ENCODE peak calls at places on chromosomes 11 and 22, in four cellular contexts. Y is WTC11, K is K562, Q is GM12878. F is an unnamed sample.

GRCh38 chr11:31793264-31793663 is 17.9 kb downstream of the PAX6 start:
- DNase-seq in Y (no peak), Q (no peak), K (no peak), F (no peak)

GRCh38 chr11:16226245-16226644 is 130.1 kb downstream of the SOX6 start:
- DNase-seq in Y (no peak), Q (no peak), K (no peak), F (peak; percentile 56)

GRCh38 chr22:26579331-26579886 is 10.5 kb downstream of the TPST2 start:
- DNase-seq in Q (peak; percentile 30), Y (no peak), K (no peak), F (no peak)

GRCh38 chr22:50206599-50206998 is 5.8 kb downstream of the SELENOO start:
- DNase-seq in Q (no peak), K (peak; percentile 44), Y (peak; percentile 78), F (peak; percentile 35)

GRCh38 chr11:8309862-8310261 is 46.2 kb upstream of the LMO1 start:
- DNase-seq in Q (no peak), Y (no peak), K (no peak), F (no peak)

GRCh38 chr11:115590254-115590653 is 86.0 kb upstream of the CADM1 start:
- DNase-seq in K (no peak), Q (no peak), Y (no peak), F (no peak)

GRCh38 chr11:123103326-123103980 is 41.5 kb upstream of the HSPA8 start:
- DNase-seq in K (peak; percentile 33), Q (no peak), Y (peak; percentile 22), F (peak; percentile 18)

GRCh38 chr11:43558056-43558455 is 122.5 kb upstream of the HSD17B12 start:
- DNase-seq in Y (no peak), K (no peak), Q (no peak), F (no peak)

GRCh38 chr11:94149435-94149834 is 20.8 kb downstream of the PANX1 start:
- DNase-seq in Q (no peak), Y (no peak), K (no peak), F (no peak)

GRCh38 chr22:43319661-43320486 is 23.3 kb downstream of the SCUBE1 start:
- DNase-seq in Y (no peak), K (no peak), Q (no peak), F (no peak)

GRCh38 chr22:20131593-20131855 is at the start of gene ZDHHC8:
- DNase-seq in K (peak; percentile 97), Y (no peak), Q (no peak), F (no peak)

GRCh38 chr22:38710866-38711265 is 5.1 kb downstream of the GTPBP1 start:
- DNase-seq in Q (no peak), K (no peak), Y (no peak), F (no peak)

GRCh38 chr11:60589611-60590010 is 74.4 kb downstream of the MS4A13 start:
- DNase-seq in Y (no peak), Q (no peak), K (no peak), F (no peak)

GRCh38 chr22:29213481-29213880 is 7.8 kb downstream of the EMID1 start:
- DNase-seq in K (no peak), Y (no peak), Q (no peak), F (no peak)

GRCh38 chr22:26587991-26588613 is 1.8 kb downstream of the TPST2 start:
- DNase-seq in K (no peak), Y (no peak), Q (no peak), F (no peak)

GRCh38 chr11:8219257-8220021 is 44.2 kb downstream of the LMO1 start:
- DNase-seq in Y (peak; percentile 75), Q (no peak), K (peak; percentile 76), F (peak; percentile 39)

GRCh38 chr22:44133901-44134511 is 46.7 kb upstream of the PARVG start:
- DNase-seq in Y (no peak), Q (no peak), K (no peak), F (no peak)

GRCh38 chr11:17188675-17189074 is 19.1 kb downstream of the PIK3C2A start:
- DNase-seq in Y (peak; percentile 17), K (no peak), Q (no peak), F (no peak)

GRCh38 chr11:39461065-39461464 is 1998.4 kb downstream of the LRRC4C start:
- DNase-seq in Q (no peak), Y (no peak), K (no peak), F (no peak)

GRCh38 chr11:122042981-122043380 is 73.0 kb downstream of the BLID start:
- DNase-seq in K (no peak), Q (no peak), Y (no peak), F (no peak)

GRCh38 chr11:45643585-45643984 is 21.8 kb downstream of the CHST1 start:
- DNase-seq in Y (no peak), Q (no peak), K (no peak), F (no peak)

GRCh38 chr11:69374110-69374981 is 80.4 kb downstream of the MYEOV start:
- DNase-seq in Q (no peak), Y (no peak), K (no peak), F (no peak)

GRCh38 chr11:113529606-113530005 is 54.4 kb upstream of the DRD2 start:
- DNase-seq in K (no peak), Q (no peak), Y (no peak), F (no peak)

GRCh38 chr11:46234261-46234660 is 43.2 kb upstream of the CREB3L1 start:
- DNase-seq in Q (no peak), K (no peak), Y (no peak), F (no peak)

GRCh38 chr22:26139320-26139719 is 29.9 kb upstream of the SEZ6L start:
- DNase-seq in Y (no peak), K (no peak), Q (no peak), F (no peak)

GRCh38 chr11:16126361-16126760 is 230.0 kb downstream of the SOX6 start:
- DNase-seq in Q (no peak), Y (no peak), K (no peak), F (peak; percentile 82)

GRCh38 chr11:43632171-43632570 is 48.4 kb upstream of the HSD17B12 start:
- DNase-seq in Y (no peak), K (no peak), Q (no peak), F (no peak)

GRCh38 chr11:69598147-69598546 is 42.8 kb upstream of the CCND1 start:
- DNase-seq in K (no peak), Y (no peak), Q (no peak), F (no peak)

DNA sequence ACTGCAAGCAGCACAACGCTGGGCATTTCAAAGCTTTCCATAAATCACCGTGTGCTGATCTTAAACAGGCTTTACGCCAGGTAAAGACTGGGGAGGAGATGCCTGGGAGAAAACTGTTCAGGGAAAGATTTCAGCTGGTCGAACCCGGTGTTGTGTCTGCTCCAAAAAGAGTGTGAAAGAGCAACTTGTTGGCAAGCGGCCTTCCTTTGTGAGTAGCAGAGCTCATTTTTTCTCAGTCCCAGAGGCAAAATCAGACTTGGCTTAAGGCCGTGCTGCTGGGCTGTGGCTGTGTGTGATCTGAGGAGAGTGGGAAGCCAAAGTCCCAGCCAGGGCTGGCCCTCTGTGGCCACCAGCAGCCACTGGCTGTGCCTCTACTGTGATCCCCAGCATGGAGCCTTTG is 75.7 kb upstream of the E2F8 start:
- DNase-seq in Y (no peak), K (no peak), Q (no peak), F (no peak)
- TF ChIP-seq ETV6 in Y (no peak), K (no peak), Q (no peak), F (no peak)

GRCh38 chr22:40385041-40385782 is 14.8 kb downstream of the SGSM3 start:
- DNase-seq in Y (no peak), K (no peak), Q (no peak), F (no peak)
- TF ChIP-seq ETV6 in Y (no peak), K (no peak), Q (no peak), F (no peak)

DNA sequence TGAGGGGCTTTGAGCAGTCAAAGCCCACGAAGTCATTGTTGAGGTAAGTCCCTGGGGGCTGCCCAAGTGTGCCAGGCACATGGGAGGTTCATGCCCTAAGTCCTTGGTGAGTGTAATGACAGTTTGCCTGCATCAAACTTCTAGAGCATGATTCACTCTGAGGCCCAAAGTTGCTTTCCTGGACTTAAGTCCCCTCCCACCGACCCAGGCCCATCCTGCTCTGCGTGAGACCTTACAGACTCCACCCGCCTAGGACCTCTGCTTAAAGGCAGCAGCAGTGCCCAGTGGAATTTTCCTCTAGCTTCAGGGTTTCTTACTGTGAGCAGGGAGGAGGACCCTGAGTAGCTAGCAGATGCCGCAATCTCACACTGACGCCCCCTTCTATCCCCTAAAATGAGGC is 5.7 kb upstream of the PVALB start:
- DNase-seq in K (no peak), Y (no peak), Q (no peak), F (no peak)
- TF ChIP-seq ETV6 in K (no peak), Y (no peak), Q (no peak), F (no peak)

GRCh38 chr11:59206635-59207034 is 6.1 kb downstream of the MPEG1 start:
- DNase-seq in K (peak; percentile 38), Y (peak; percentile 58), Q (no peak), F (peak; percentile 42)

GRCh38 chr11:59205664-59206063 is 7.1 kb downstream of the MPEG1 start:
- DNase-seq in K (no peak), Q (no peak), Y (no peak), F (no peak)

GRCh38 chr11:59207988-59208432 is 4.7 kb downstream of the MPEG1 start:
- DNase-seq in K (peak; percentile 42), Y (peak; percentile 15), Q (peak; percentile 89), F (peak; percentile 48)

GRCh38 chr11:59201376-59201775 is 11.4 kb downstream of the MPEG1 start:
- DNase-seq in K (peak; percentile 34), Q (no peak), Y (peak; percentile 18), F (peak; percentile 21)

DNA sequence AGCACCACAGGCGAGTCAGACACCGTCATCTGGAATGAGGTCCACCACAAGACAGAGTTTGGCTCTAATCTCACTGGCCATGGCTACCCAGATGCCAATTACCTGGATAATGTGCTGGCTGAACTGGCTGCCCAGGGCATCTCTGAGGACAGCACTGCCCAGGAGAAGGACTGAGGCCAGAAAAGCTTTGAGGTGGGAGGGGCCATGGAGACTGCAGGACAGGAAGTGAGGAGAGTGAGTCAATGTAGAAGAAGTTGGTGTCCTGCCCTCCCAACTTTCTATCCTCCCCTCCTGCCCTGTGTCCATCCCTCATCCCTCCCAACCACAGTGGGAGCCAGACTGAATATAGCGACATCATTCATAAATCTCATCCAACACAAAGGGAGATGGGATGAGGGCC is 8.0 kb downstream of the MPEG1 start:
- DNase-seq in K (no peak), Y (no peak), Q (no peak), F (no peak)
- TF ChIP-seq ETV6 in K (no peak), Y (no peak), Q (no peak), F (no peak)

DNA sequence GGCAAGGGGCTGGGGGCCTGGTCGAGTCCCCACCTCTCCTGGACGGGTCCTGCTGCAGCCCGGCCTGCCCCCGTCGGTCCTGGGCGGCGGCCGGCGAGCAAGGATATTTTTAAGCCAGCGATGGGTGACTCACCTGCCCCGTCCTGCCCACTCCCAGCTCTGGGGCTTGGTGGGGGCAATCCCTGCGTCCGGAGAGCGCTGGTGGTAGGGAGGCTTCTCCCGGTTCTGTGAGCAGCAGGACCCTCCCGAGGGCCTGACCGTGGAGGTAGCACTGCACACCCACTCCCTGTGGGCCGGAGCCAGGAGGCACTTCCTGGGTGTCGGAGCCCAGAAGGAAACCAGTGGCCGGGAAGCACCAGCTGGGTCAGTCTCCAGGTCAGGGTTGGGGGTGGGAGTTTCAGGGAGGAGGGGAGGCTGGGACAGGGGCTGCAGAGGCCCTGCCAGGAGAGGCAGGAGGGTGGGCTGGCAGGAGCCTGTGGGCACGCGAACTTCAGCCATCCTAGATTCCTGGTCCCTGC is 467 bp downstream of the EPS8L2 start:
- DNase-seq in Q (no peak), K (peak; percentile 52), Y (no peak), F (no peak)
- TF ChIP-seq ETV6 in Q (no peak), K (no peak), Y (no peak), F (no peak)

GRCh38 chr11:68314203-68314885 is 2.0 kb downstream of the LRP5 start:
- DNase-seq in K (peak; percentile 40), Y (no peak), Q (no peak), F (no peak)
- TF ChIP-seq ETV6 in K (no peak), Y (no peak), Q (no peak), F (no peak)

F was measured in HepG2.